ENCODE peak calls at places on chromosomes 16 and 17, in eight cellular contexts. G is AG04450; H is EL; S is K562; L is left ventricle myocardium inferior; B is GM13977; Z is NCI-H146; C is stimulated activated effector memory CD8-positive, alpha-beta T cell treated with anti-CD3 and anti-CD28 coated beads, Interleukin-12 subunit alpha, Interleukin-12 subunit beta, amount 100 ng/mL, for 72 hours. U is an unnamed sample.

GRCh38 chr17:57531648-57532486 is 213.2 kb downstream of the CCDC182 start:
- DNase-seq in G (no peak), H (no peak), S (peak), L (no peak), B (no peak), Z (no peak), C (no peak), U (no peak)

GRCh38 chr17:29039764-29040598 is 3.0 kb upstream of the PIPOX start:
- DNase-seq in G (peak), H (peak), S (no peak), L (no peak), B (no peak), Z (no peak), C (no peak), U (no peak)

GRCh38 chr17:70855401-70856054 is 686.2 kb downstream of the KCNJ2 start:
- DNase-seq in G (peak), H (peak), S (no peak), L (no peak), B (no peak), Z (peak), C (no peak), U (no peak)

GRCh38 chr17:16929281-16929680 is 42.6 kb downstream of the TNFRSF13B start:
- DNase-seq in G (no peak), H (no peak), S (no peak), L (peak), B (no peak), Z (no peak), C (no peak), U (no peak)

GRCh38 chr17:57084361-57084801 is 665 bp upstream of the AKAP1 start:
- DNase-seq in G (no peak), H (no peak), S (no peak), L (no peak), B (no peak), Z (no peak), C (no peak), U (no peak)

GRCh38 chr16:72590179-72590937 is 418.4 kb upstream of the PMFBP1 start:
- DNase-seq in G (no peak), H (peak), S (no peak), L (no peak), B (peak), Z (no peak), C (no peak), U (no peak)

GRCh38 chr16:76571755-76572154 is 294.6 kb downstream of the CNTNAP4 start:
- DNase-seq in G (no peak), H (no peak), S (no peak), L (no peak), B (no peak), Z (no peak), C (no peak), U (no peak)

GRCh38 chr17:2043785-2044184 is 2.0 kb downstream of the OVCA2 start:
- DNase-seq in G (no peak), H (peak), S (no peak), L (no peak), B (no peak), Z (no peak), C (no peak), U (no peak)

U was measured in NK-92 treated with Interleukin-12 subunit alpha and Interleukin-12 subunit beta, amount 100 ng/mL, for 24 hours.